ENCODE peak calls at places on chromosomes 4 and X, in eight cellular contexts. Y, Q, O, P, G, I, L and B are unnamed samples.
A peak's percentile ranks its signal among the peaks of the same experiment; 100 is the strongest.

GRCh38 chrX:73289039-73289438 is 74.4 kb upstream of the NAP1L2 start:
- DNase-seq in Y (no peak), Q (no peak), O (no peak), P (no peak), G (no peak), I (no peak), L (no peak), B (no peak)

GRCh38 chr4:174702974-174703478 is 126.0 kb downstream of the GLRA3 start:
- DNase-seq in Y (no peak), Q (no peak), O (no peak), P (no peak), G (no peak), I (no peak), L (peak; percentile 36), B (no peak)

GRCh38 chr4:98996056-98996941 is 778 bp downstream of the METAP1 start:
- DNase-seq in Y (no peak), Q (no peak), O (peak; percentile 26), P (peak; percentile 55), G (no peak), I (peak; percentile 16), L (peak; percentile 29), B (no peak)

GRCh38 chr4:121939690-121940089 is 12.2 kb downstream of the TRPC3 start:
- DNase-seq in Y (no peak), Q (no peak), O (no peak), P (peak; percentile 12), G (no peak), I (no peak), L (no peak), B (no peak)

GRCh38 chr4:86013623-86014022 is 346.2 kb downstream of the MAPK10 start:
- DNase-seq in Y (no peak), Q (no peak), O (peak; percentile 45), P (peak; percentile 69), G (no peak), I (no peak), L (peak; percentile 64), B (no peak)

GRCh38 chr4:121050251-121050650 is 22.1 kb downstream of the NDNF start:
- DNase-seq in Y (no peak), Q (no peak), O (no peak), P (no peak), G (no peak), I (no peak), L (peak; percentile 32), B (no peak)

GRCh38 chr4:125235971-125236370 is 78.8 kb upstream of the FAT4 start:
- DNase-seq in Y (no peak), Q (no peak), O (no peak), P (no peak), G (no peak), I (no peak), L (no peak), B (no peak)

GRCh38 chrX:134679226-134679625 is 21.0 kb upstream of the PLAC1 start:
- DNase-seq in Y (peak; percentile 37), Q (no peak), O (peak; percentile 75), P (peak; percentile 48), G (no peak), I (no peak), L (peak; percentile 26), B (no peak)

GRCh38 chrX:16658284-16658683 is 8.3 kb downstream of the S100G start:
- DNase-seq in Y (no peak), Q (no peak), O (no peak), P (peak; percentile 80), G (no peak), I (no peak), L (peak; percentile 61), B (no peak)

GRCh38 chr4:118712872-118713271 is 27.7 kb downstream of the METTL14 start:
- DNase-seq in Y (no peak), Q (no peak), O (peak; percentile 56), P (peak; percentile 67), G (no peak), I (no peak), L (no peak), B (no peak)

GRCh38 chr4:8704632-8705031 is 112.1 kb downstream of the CPZ start:
- DNase-seq in Y (no peak), Q (no peak), O (no peak), P (no peak), G (peak; percentile 60), I (peak; percentile 9), L (no peak), B (no peak)

GRCh38 chr4:84681488-84682274 is 98.8 kb downstream of the CDS1 start:
- DNase-seq in Y (peak; percentile 43), Q (no peak), O (peak; percentile 47), P (peak; percentile 82), G (no peak), I (no peak), L (peak; percentile 82), B (peak; percentile 19)

GRCh38 chrX:123731987-123732678 is 719 bp downstream of the THOC2 start:
- DNase-seq in Y (no peak), Q (no peak), O (no peak), P (peak; percentile 10), G (no peak), I (no peak), L (peak; percentile 24), B (no peak)

GRCh38 chr4:99606716-99607115 is 32.1 kb downstream of the MTTP start:
- DNase-seq in Y (no peak), Q (no peak), O (no peak), P (no peak), G (no peak), I (no peak), L (no peak), B (no peak)

GRCh38 chrX:72609313-72609712 is 36.7 kb upstream of the HDAC8 start:
- DNase-seq in Y (no peak), Q (no peak), O (no peak), P (peak; percentile 6), G (no peak), I (no peak), L (peak; percentile 5), B (no peak)

GRCh38 chr4:105192474-105192873 is 45.8 kb downstream of the TET2 start:
- DNase-seq in Y (no peak), Q (no peak), O (no peak), P (no peak), G (no peak), I (no peak), L (no peak), B (no peak)

GRCh38 chr4:56289934-56290333 is 97.4 kb downstream of the AASDH start:
- DNase-seq in Y (no peak), Q (no peak), O (no peak), P (no peak), G (no peak), I (no peak), L (peak; percentile 20), B (no peak)

GRCh38 chr4:183401473-183401872 is 43.0 kb upstream of the CDKN2AIP start:
- DNase-seq in Y (no peak), Q (no peak), O (no peak), P (no peak), G (peak; percentile 2), I (no peak), L (no peak), B (no peak)

GRCh38 chr4:175891231-175891630 is 79.2 kb upstream of the GPM6A start:
- DNase-seq in Y (no peak), Q (no peak), O (no peak), P (no peak), G (no peak), I (no peak), L (no peak), B (no peak)

GRCh38 chr4:52935317-52935716 is 73.2 kb downstream of the RASL11B start:
- DNase-seq in Y (no peak), Q (no peak), O (no peak), P (no peak), G (no peak), I (no peak), L (no peak), B (no peak)

GRCh38 chr4:7300711-7301095 is 108.4 kb downstream of the SORCS2 start:
- DNase-seq in Y (no peak), Q (no peak), O (no peak), P (no peak), G (no peak), I (no peak), L (no peak), B (no peak)

GRCh38 chr4:125461676-125462363 is 147.1 kb downstream of the FAT4 start:
- DNase-seq in Y (no peak), Q (no peak), O (no peak), P (peak; percentile 11), G (no peak), I (no peak), L (no peak), B (no peak)

GRCh38 chr4:176238157-176238608 is 30.8 kb downstream of the ASB5 start:
- DNase-seq in Y (peak; percentile 77), Q (no peak), O (peak; percentile 77), P (peak; percentile 87), G (no peak), I (no peak), L (peak; percentile 83), B (peak; percentile 10)

DNA sequence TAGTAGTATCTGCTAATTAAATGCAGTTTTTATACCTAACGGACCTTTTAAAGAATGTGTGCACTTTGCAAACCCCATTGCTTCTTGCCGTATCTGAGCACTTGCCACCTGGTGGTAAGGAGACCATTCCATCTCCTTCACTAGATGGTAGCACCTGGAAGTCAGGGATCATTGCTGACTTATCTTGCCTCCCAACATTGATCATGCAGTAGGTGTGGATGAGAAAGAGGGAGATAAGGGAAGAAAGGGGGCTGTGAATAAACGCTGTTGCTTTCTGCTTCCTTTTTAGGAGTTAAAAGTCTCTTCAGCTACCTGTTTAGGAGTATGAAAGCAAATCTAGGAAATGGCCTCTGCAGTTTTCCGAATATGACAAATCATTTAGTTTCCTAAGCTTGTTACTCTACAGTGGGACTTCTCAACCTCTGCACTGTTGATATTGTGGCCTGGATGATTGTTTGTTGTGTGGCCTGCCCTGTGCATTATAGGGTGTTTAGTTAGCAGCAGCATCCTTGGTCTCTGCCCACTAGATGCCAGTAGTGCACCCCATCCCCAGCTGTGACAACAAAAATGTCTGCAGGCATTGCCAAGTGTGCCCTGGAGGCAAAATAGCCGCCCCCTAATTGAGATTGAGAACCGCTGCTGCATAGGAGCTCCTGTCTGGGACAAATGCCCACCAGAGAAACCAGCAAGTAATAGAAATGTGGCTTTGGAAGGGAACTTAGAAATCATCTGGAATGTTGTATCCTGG is 38.8 kb downstream of the GAB1 start:
- DNase-seq in Y (no peak), Q (no peak), O (no peak), P (no peak), G (no peak), I (no peak), L (no peak), B (no peak)
- TF ChIP-seq CTCF in Y (peak; percentile 44), Q (no peak), O (peak; percentile 50), P (peak; percentile 50), G (no peak), I (no peak), L (peak; percentile 54), B (peak; percentile 49)

GRCh38 chr4:108793413-108793812 is 30.6 kb upstream of the ETNPPL start:
- DNase-seq in Y (no peak), Q (no peak), O (no peak), P (no peak), G (no peak), I (no peak), L (no peak), B (no peak)
- TF ChIP-seq CTCF in Y (no peak), Q (no peak), O (no peak), P (no peak), G (no peak), I (no peak), L (no peak), B (no peak)

GRCh38 chr4:138092060-138092459 is 150.1 kb downstream of the SLC7A11 start:
- DNase-seq in Y (no peak), Q (no peak), O (no peak), P (no peak), G (no peak), I (no peak), L (no peak), B (no peak)
- TF ChIP-seq CTCF in Y (no peak), Q (no peak), O (no peak), P (no peak), G (no peak), I (no peak), L (no peak), B (no peak)

GRCh38 chr4:51932684-51933083 is 87.5 kb downstream of the LRRC66 start:
- DNase-seq in Y (no peak), Q (no peak), O (no peak), P (no peak), G (no peak), I (no peak), L (no peak), B (no peak)
- TF ChIP-seq CTCF in Y (no peak), Q (no peak), O (no peak), P (no peak), G (no peak), I (no peak), L (no peak), B (no peak)